ENCODE peak calls at places on chromosome 2, in six cellular contexts. B is GM12864, R is neural crest cell, F is fibroblast of mammary gland, Z is fibroblast of the aortic adventitia, M is endothelial cell. Y is an unnamed sample.

GRCh38 chr2:9477914-9478313 is 3.6 kb downstream of the IAH1 start:
- DNase-seq in Z (no peak), F (no peak), B (no peak), M (no peak), R (no peak), Y (no peak)

GRCh38 chr2:86673976-86674670 is 46.0 kb upstream of the RMND5A start:
- DNase-seq in M (no peak), F (peak; percentile 16), Z (peak; percentile 4), R (no peak), B (no peak), Y (no peak)

GRCh38 chr2:238286551-238286950 is 1.9 kb downstream of the PER2 start:
- DNase-seq in Z (peak; percentile 83), B (no peak), M (no peak), F (peak; percentile 85), R (no peak), Y (peak; percentile 53)

GRCh38 chr2:156110890-156111289 is 221.6 kb downstream of the NR4A2 start:
- DNase-seq in M (peak; percentile 51), R (no peak), F (no peak), B (peak; percentile 16), Z (no peak), Y (peak; percentile 23)

GRCh38 chr2:230758566-230759480 is 46.2 kb downstream of the CAB39 start:
- DNase-seq in Z (peak; percentile 89), B (no peak), F (peak; percentile 91), R (no peak), M (no peak), Y (peak; percentile 47)

GRCh38 chr2:168119519-168120141 is 127.8 kb downstream of the STK39 start:
- DNase-seq in Z (peak; percentile 81), B (no peak), M (peak; percentile 62), R (peak; percentile 44), F (peak; percentile 76), Y (peak; percentile 37)

GRCh38 chr2:28543316-28544068 is 47.6 kb downstream of the PLB1 start:
- DNase-seq in B (no peak), R (no peak), M (no peak), F (peak; percentile 59), Z (peak; percentile 34), Y (no peak)

GRCh38 chr2:72137498-72138010 is 10.1 kb downstream of the CYP26B1 start:
- DNase-seq in B (peak; percentile 3), F (peak; percentile 26), M (peak; percentile 89), Z (peak; percentile 34), R (peak; percentile 87), Y (no peak)

GRCh38 chr2:72803151-72803550 is 22.7 kb downstream of the EXOC6B start:
- DNase-seq in R (no peak), B (no peak), M (no peak), Z (peak; percentile 75), F (peak; percentile 67), Y (no peak)

GRCh38 chr2:64952896-64953482 is 36.2 kb upstream of the SLC1A4 start:
- DNase-seq in B (no peak), R (no peak), M (no peak), Z (peak; percentile 43), F (peak; percentile 88), Y (no peak)

GRCh38 chr2:149994057-149994728 is 406.6 kb upstream of the MMADHC start:
- DNase-seq in M (no peak), B (no peak), R (no peak), F (peak; percentile 59), Z (peak; percentile 67), Y (no peak)

GRCh38 chr2:234164499-234165409 is 114.3 kb downstream of the SPP2 start:
- DNase-seq in B (no peak), Z (no peak), R (no peak), M (no peak), F (no peak), Y (no peak)

GRCh38 chr2:112012556-112012955 is 42.5 kb upstream of the TMEM87B start:
- DNase-seq in F (no peak), Z (no peak), B (no peak), M (no peak), R (no peak), Y (no peak)

GRCh38 chr2:206084870-206085741 is 868 bp downstream of the INO80D start:
- DNase-seq in M (peak; percentile 48), B (no peak), R (peak; percentile 30), Z (peak; percentile 12), F (no peak), Y (peak; percentile 29)

GRCh38 chr2:11203480-11203879 is 48.2 kb downstream of the SLC66A3 start:
- DNase-seq in F (peak; percentile 79), B (no peak), Z (peak; percentile 16), M (no peak), R (no peak), Y (peak; percentile 2)

DNA sequence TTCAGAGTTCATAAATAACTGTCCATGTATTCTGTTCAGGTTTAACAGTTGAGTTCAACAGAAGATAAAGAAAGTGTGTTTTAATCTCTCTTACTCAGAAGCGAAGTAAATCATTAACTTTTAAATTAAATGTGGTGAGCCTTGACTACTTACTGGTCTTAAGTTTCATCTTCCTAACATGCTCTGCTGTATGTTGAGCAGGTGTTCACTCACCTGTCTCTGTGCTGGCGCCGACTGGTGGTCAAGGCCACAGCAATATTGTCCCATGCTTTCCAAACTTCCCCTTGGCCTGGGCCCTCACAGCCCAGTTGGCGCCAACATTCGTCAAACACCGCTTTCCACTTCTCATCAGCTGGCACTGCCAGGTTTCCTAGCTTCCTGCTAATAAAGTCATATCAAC is 17.0 kb upstream of the MPP4 start:
- DNase-seq in M (no peak), Z (no peak), F (no peak), R (no peak), B (no peak), Y (no peak)
- TF ChIP-seq CTCF in M (no peak), Z (no peak), F (no peak), R (no peak), B (no peak), Y (no peak)

GRCh38 chr2:120278901-120279300 is 26.2 kb downstream of the RALB start:
- DNase-seq in R (no peak), Z (no peak), B (no peak), M (no peak), F (no peak), Y (no peak)

GRCh38 chr2:120279708-120280107 is 27.1 kb downstream of the RALB start:
- DNase-seq in F (no peak), B (no peak), R (no peak), Z (no peak), M (no peak), Y (peak; percentile 75)

GRCh38 chr2:120287183-120288015 is 34.7 kb downstream of the RALB start:
- DNase-seq in R (no peak), Z (peak; percentile 73), B (peak; percentile 77), F (peak; percentile 94), M (no peak), Y (no peak)

GRCh38 chr2:120288016-120288373 is 35.3 kb downstream of the RALB start:
- DNase-seq in Z (no peak), B (no peak), R (no peak), F (no peak), M (no peak), Y (no peak)

GRCh38 chr2:120283649-120284048 is 31.0 kb downstream of the RALB start:
- DNase-seq in R (no peak), B (no peak), Z (peak; percentile 12), F (no peak), M (no peak), Y (no peak)
- TF ChIP-seq CTCF in R (peak; percentile 52), B (peak; percentile 20), Z (peak; percentile 40), F (peak; percentile 24), M (peak; percentile 33), Y (no peak)

DNA sequence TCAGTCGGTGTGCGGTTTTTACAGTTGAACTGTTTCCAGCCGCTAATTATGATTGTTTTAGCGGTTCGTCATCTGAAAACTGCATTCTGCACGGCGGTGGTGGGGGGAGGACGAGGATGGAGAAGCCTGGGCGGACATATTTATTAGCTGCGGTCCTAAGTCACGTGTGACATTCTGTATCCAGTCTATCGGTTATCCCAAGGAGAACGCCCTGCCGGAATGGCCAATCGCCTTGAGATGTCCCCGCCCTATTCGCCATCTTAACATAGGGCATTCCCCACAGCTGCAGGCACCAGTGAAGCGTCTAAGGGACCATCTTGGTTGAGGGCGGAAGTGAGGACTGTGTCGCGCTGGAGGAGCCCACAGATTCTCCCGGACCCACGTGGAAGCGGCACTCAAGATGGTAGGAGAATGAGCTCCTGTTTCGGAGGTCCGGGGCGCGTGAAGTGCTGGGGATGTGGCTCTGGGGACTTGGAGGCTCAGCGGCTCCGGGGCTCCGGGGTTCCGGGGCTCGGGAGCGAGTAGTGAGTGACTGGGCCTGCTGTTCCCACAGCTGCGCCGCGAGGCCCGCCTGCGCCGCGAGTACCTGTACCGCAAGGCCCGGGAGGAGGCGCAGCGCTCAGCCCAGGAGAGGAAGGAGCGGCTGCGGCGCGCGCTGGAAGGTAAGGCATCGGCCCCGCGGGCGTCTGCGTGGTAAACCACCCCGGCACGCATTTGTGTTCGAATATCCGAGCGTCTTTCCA is at the start of gene IMP4:
- DNase-seq in M (peak; percentile 84), B (peak; percentile 99), Z (peak; percentile 99), F (peak; percentile 100), R (peak; percentile 80), Y (peak; percentile 99)
- TF ChIP-seq CTCF in M (no peak), B (no peak), Z (peak; percentile 31), F (no peak), R (peak; percentile 57), Y (no peak)

GRCh38 chr2:74507926-74508520 is 528 bp upstream of the PCGF1 start:
- DNase-seq in Z (no peak), R (no peak), B (no peak), M (peak; percentile 25), F (peak; percentile 79), Y (no peak)

GRCh38 chr2:74504591-74504990 is 2.9 kb downstream of the PCGF1 start:
- DNase-seq in Z (no peak), R (no peak), B (no peak), F (no peak), M (no peak), Y (no peak)

GRCh38 chr2:74505448-74506246 is 1.8 kb downstream of the PCGF1 start:
- DNase-seq in M (no peak), F (no peak), Z (no peak), B (no peak), R (no peak), Y (no peak)

GRCh38 chr2:74510272-74510671 is 2.8 kb upstream of the PCGF1 start:
- DNase-seq in R (no peak), F (no peak), Z (no peak), B (no peak), M (no peak), Y (no peak)

GRCh38 chr2:74507145-74507925 is at the start of gene PCGF1:
- DNase-seq in B (peak; percentile 96), F (peak; percentile 97), M (peak; percentile 95), Z (peak; percentile 98), R (peak; percentile 97), Y (peak; percentile 93)
- TF ChIP-seq CTCF in B (peak; percentile 57), F (peak; percentile 19), M (peak; percentile 32), Z (peak; percentile 51), R (peak; percentile 61), Y (no peak)

DNA sequence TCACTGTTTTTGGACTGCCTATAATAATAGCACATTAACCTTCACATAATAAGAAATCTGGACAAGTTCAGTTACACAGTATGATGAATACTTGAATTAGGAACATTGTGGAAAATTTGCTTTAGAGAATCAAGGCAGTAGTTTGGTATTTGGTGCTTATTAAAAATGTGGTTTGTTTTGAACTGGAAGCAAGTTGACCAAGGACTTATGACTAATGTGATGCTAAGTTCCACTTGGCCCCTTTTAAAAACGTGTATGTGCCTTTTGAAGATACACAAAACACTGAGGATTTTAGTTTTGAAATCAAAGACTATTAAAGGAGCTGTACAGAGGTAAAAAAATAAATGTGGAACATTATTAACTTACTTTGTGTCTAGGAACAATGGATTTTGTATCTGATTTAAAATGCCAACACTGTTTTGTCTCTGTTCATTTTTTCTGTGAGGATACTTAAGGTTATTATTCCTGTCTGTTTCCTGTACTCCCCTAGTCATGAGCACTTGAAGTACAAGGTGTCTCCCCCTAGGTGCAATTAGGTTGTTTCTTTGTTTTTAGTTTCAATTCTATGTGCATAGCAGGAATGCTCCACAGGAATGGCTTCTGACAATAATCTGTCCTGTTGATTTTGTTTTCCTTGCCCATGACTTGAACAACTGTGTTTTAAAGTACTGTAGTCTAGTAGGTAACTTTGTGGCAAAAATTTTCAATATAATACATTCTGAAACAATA is 49.6 kb upstream of the PTH2R start:
- DNase-seq in F (peak; percentile 31), R (no peak), M (no peak), B (no peak), Z (no peak), Y (no peak)
- TF ChIP-seq CTCF in F (no peak), R (no peak), M (no peak), B (no peak), Z (no peak), Y (no peak)